ENCODE peak calls at places on chromosomes 16 and 17, in five cellular contexts. One of them, this sample, is unnamed.

GRCh38 chr16:19822534-19822933 is 62.1 kb downstream of the GPRC5B start:
- DNase-seq in adipocyte: peak
- DNase-seq in left colon: no peak
- DNase-seq in activated CD4-positive, CD25-positive, alpha-beta regulatory T cell: no peak
- DNase-seq in mesenchymal stem cell: peak
- DNase-seq in this sample: no peak

GRCh38 chr17:41785876-41786226 is 660 bp downstream of the JUP start:
- DNase-seq in adipocyte: no peak
- DNase-seq in left colon: peak
- DNase-seq in activated CD4-positive, CD25-positive, alpha-beta regulatory T cell: no peak
- DNase-seq in mesenchymal stem cell: no peak
- DNase-seq in this sample: no peak

GRCh38 chr17:79043191-79043930 is 19.4 kb downstream of the C1QTNF1 start:
- DNase-seq in adipocyte: no peak
- DNase-seq in left colon: no peak
- DNase-seq in activated CD4-positive, CD25-positive, alpha-beta regulatory T cell: no peak
- DNase-seq in mesenchymal stem cell: no peak
- DNase-seq in this sample: no peak

GRCh38 chr16:12319464-12320030 is 343.0 kb downstream of the SNX29 start:
- DNase-seq in adipocyte: no peak
- DNase-seq in left colon: peak
- DNase-seq in activated CD4-positive, CD25-positive, alpha-beta regulatory T cell: no peak
- DNase-seq in mesenchymal stem cell: no peak
- DNase-seq in this sample: no peak

GRCh38 chr17:42521666-42522262 is 14.3 kb upstream of the NAGLU start:
- DNase-seq in adipocyte: no peak
- DNase-seq in left colon: no peak
- DNase-seq in activated CD4-positive, CD25-positive, alpha-beta regulatory T cell: no peak
- DNase-seq in mesenchymal stem cell: no peak
- DNase-seq in this sample: no peak

GRCh38 chr16:66472961-66473610 is 46.0 kb downstream of the BEAN1 start:
- DNase-seq in adipocyte: no peak
- DNase-seq in left colon: no peak
- DNase-seq in activated CD4-positive, CD25-positive, alpha-beta regulatory T cell: no peak
- DNase-seq in mesenchymal stem cell: no peak
- DNase-seq in this sample: no peak

GRCh38 chr17:81538651-81539570 is 10.7 kb downstream of the FSCN2 start:
- DNase-seq in adipocyte: no peak
- DNase-seq in left colon: no peak
- DNase-seq in activated CD4-positive, CD25-positive, alpha-beta regulatory T cell: no peak
- DNase-seq in mesenchymal stem cell: no peak
- DNase-seq in this sample: no peak

GRCh38 chr17:74957935-74958549 is 14.5 kb downstream of the HID1 start:
- DNase-seq in adipocyte: peak
- DNase-seq in left colon: peak
- DNase-seq in activated CD4-positive, CD25-positive, alpha-beta regulatory T cell: peak
- DNase-seq in mesenchymal stem cell: peak
- DNase-seq in this sample: peak